ENCODE peak calls at places on chromosomes 4 and X, in seven cellular contexts. One of them, this sample, is unnamed.

GRCh38 chr4:23866450-23866849 is 23.4 kb downstream of the PPARGC1A start:
- DNase-seq in GM13976: no peak
- DNase-seq in heart right ventricle: no peak
- DNase-seq in Calu3: no peak
- DNase-seq in endodermal cell: no peak
- DNase-seq in PC-3: no peak
- DNase-seq in HFF-Myc: no peak
- DNase-seq in this sample: no peak

GRCh38 chr4:71550220-71551190 is 211.7 kb downstream of the SLC4A4 start:
- DNase-seq in GM13976: no peak
- DNase-seq in endodermal cell: peak
- DNase-seq in HFF-Myc: peak
- DNase-seq in PC-3: peak
- DNase-seq in Calu3: peak
- DNase-seq in heart right ventricle: no peak
- DNase-seq in this sample: no peak

GRCh38 chr4:113627321-113627720 is 134.2 kb downstream of the CAMK2D start:
- DNase-seq in endodermal cell: no peak
- DNase-seq in heart right ventricle: no peak
- DNase-seq in HFF-Myc: no peak
- DNase-seq in PC-3: no peak
- DNase-seq in Calu3: no peak
- DNase-seq in GM13976: no peak
- DNase-seq in this sample: no peak

GRCh38 chr4:8830611-8831200 is 40.9 kb downstream of the HMX1 start:
- DNase-seq in GM13976: no peak
- DNase-seq in HFF-Myc: no peak
- DNase-seq in PC-3: no peak
- DNase-seq in Calu3: no peak
- DNase-seq in endodermal cell: peak
- DNase-seq in heart right ventricle: no peak
- DNase-seq in this sample: no peak

GRCh38 chr4:106358899-106359298 is 9.7 kb downstream of the GIMD1 start:
- DNase-seq in heart right ventricle: no peak
- DNase-seq in endodermal cell: no peak
- DNase-seq in Calu3: no peak
- DNase-seq in HFF-Myc: no peak
- DNase-seq in PC-3: peak
- DNase-seq in GM13976: no peak
- DNase-seq in this sample: no peak

GRCh38 chr4:146654976-146655761 is 16.5 kb downstream of the POU4F2 start:
- DNase-seq in endodermal cell: peak
- DNase-seq in HFF-Myc: no peak
- DNase-seq in heart right ventricle: no peak
- DNase-seq in PC-3: no peak
- DNase-seq in GM13976: peak
- DNase-seq in Calu3: peak
- DNase-seq in this sample: peak

GRCh38 chr4:176198316-176198903 is 3.0 kb upstream of the SPATA4 start:
- DNase-seq in GM13976: no peak
- DNase-seq in heart right ventricle: no peak
- DNase-seq in PC-3: no peak
- DNase-seq in HFF-Myc: no peak
- DNase-seq in endodermal cell: peak
- DNase-seq in Calu3: no peak
- DNase-seq in this sample: no peak

GRCh38 chrX:23845316-23845932 is 62.3 kb downstream of the APOO start:
- DNase-seq in Calu3: peak
- DNase-seq in HFF-Myc: no peak
- DNase-seq in PC-3: no peak
- DNase-seq in endodermal cell: no peak
- DNase-seq in heart right ventricle: no peak
- DNase-seq in GM13976: no peak
- DNase-seq in this sample: no peak

GRCh38 chrX:17814059-17814458 is 47.0 kb downstream of the RAI2 start:
- DNase-seq in endodermal cell: no peak
- DNase-seq in GM13976: no peak
- DNase-seq in heart right ventricle: no peak
- DNase-seq in HFF-Myc: no peak
- DNase-seq in Calu3: no peak
- DNase-seq in PC-3: no peak
- DNase-seq in this sample: no peak

GRCh38 chr4:118834960-118835895 is 698 bp downstream of the SEC24D start:
- DNase-seq in GM13976: peak
- DNase-seq in Calu3: peak
- DNase-seq in endodermal cell: peak
- DNase-seq in PC-3: peak
- DNase-seq in HFF-Myc: peak
- DNase-seq in heart right ventricle: peak
- DNase-seq in this sample: peak

GRCh38 chrX:19280636-19281035 is 63.1 kb upstream of the PDHA1 start:
- DNase-seq in HFF-Myc: no peak
- DNase-seq in GM13976: no peak
- DNase-seq in heart right ventricle: no peak
- DNase-seq in PC-3: no peak
- DNase-seq in endodermal cell: no peak
- DNase-seq in Calu3: no peak
- DNase-seq in this sample: no peak

GRCh38 chrX:17000751-17001150 is 54.3 kb downstream of the REPS2 start:
- DNase-seq in heart right ventricle: no peak
- DNase-seq in GM13976: no peak
- DNase-seq in HFF-Myc: no peak
- DNase-seq in endodermal cell: no peak
- DNase-seq in Calu3: no peak
- DNase-seq in PC-3: no peak
- DNase-seq in this sample: no peak

GRCh38 chr4:110289601-110290100 is 91.2 kb upstream of the ELOVL6 start:
- DNase-seq in PC-3: no peak
- DNase-seq in Calu3: no peak
- DNase-seq in endodermal cell: no peak
- DNase-seq in heart right ventricle: no peak
- DNase-seq in GM13976: no peak
- DNase-seq in HFF-Myc: no peak
- DNase-seq in this sample: no peak

GRCh38 chr4:60981534-60981933 is 218.6 kb upstream of the ADGRL3 start:
- DNase-seq in PC-3: no peak
- DNase-seq in Calu3: no peak
- DNase-seq in heart right ventricle: no peak
- DNase-seq in GM13976: no peak
- DNase-seq in HFF-Myc: no peak
- DNase-seq in endodermal cell: no peak
- DNase-seq in this sample: no peak

GRCh38 chr4:150906987-150907633 is 108.0 kb downstream of the LRBA start:
- DNase-seq in Calu3: no peak
- DNase-seq in endodermal cell: no peak
- DNase-seq in PC-3: no peak
- DNase-seq in HFF-Myc: no peak
- DNase-seq in heart right ventricle: peak
- DNase-seq in GM13976: no peak
- DNase-seq in this sample: no peak

GRCh38 chr4:25161599-25161960 is 1.3 kb upstream of the SEPSECS start:
- DNase-seq in HFF-Myc: no peak
- DNase-seq in Calu3: no peak
- DNase-seq in GM13976: no peak
- DNase-seq in heart right ventricle: no peak
- DNase-seq in endodermal cell: no peak
- DNase-seq in PC-3: peak
- DNase-seq in this sample: no peak

GRCh38 chr4:73603307-73603710 is 16.9 kb downstream of the RASSF6 start:
- DNase-seq in HFF-Myc: no peak
- DNase-seq in heart right ventricle: no peak
- DNase-seq in GM13976: peak
- DNase-seq in endodermal cell: no peak
- DNase-seq in Calu3: peak
- DNase-seq in PC-3: peak
- DNase-seq in this sample: no peak

GRCh38 chr4:80197132-80197573 is at the start of gene PRDM8:
- DNase-seq in HFF-Myc: no peak
- DNase-seq in endodermal cell: peak
- DNase-seq in heart right ventricle: no peak
- DNase-seq in GM13976: no peak
- DNase-seq in Calu3: no peak
- DNase-seq in PC-3: no peak
- DNase-seq in this sample: no peak

GRCh38 chr4:15233626-15234025 is 194.2 kb upstream of the C1QTNF7 start:
- DNase-seq in Calu3: no peak
- DNase-seq in PC-3: no peak
- DNase-seq in GM13976: peak
- DNase-seq in HFF-Myc: no peak
- DNase-seq in endodermal cell: no peak
- DNase-seq in heart right ventricle: no peak
- DNase-seq in this sample: no peak

GRCh38 chr4:59630922-59631321 is 1569.2 kb upstream of the ADGRL3 start:
- DNase-seq in endodermal cell: no peak
- DNase-seq in GM13976: no peak
- DNase-seq in HFF-Myc: no peak
- DNase-seq in heart right ventricle: no peak
- DNase-seq in PC-3: peak
- DNase-seq in Calu3: no peak
- DNase-seq in this sample: no peak

GRCh38 chr4:118683513-118683912 is 1.7 kb upstream of the METTL14 start:
- DNase-seq in heart right ventricle: no peak
- DNase-seq in PC-3: peak
- DNase-seq in endodermal cell: peak
- DNase-seq in HFF-Myc: no peak
- DNase-seq in GM13976: no peak
- DNase-seq in Calu3: no peak
- DNase-seq in this sample: no peak

GRCh38 chr4:121943941-121944340 is 7.9 kb downstream of the TRPC3 start:
- DNase-seq in heart right ventricle: no peak
- DNase-seq in PC-3: no peak
- DNase-seq in HFF-Myc: no peak
- DNase-seq in GM13976: no peak
- DNase-seq in endodermal cell: peak
- DNase-seq in Calu3: no peak
- DNase-seq in this sample: peak

GRCh38 chr4:163393471-163393870 is 49.8 kb downstream of the NPY5R start:
- DNase-seq in GM13976: no peak
- DNase-seq in HFF-Myc: no peak
- DNase-seq in PC-3: no peak
- DNase-seq in endodermal cell: no peak
- DNase-seq in heart right ventricle: no peak
- DNase-seq in Calu3: no peak
- DNase-seq in this sample: no peak

GRCh38 chr4:159117968-159118367 is 15.1 kb downstream of the RAPGEF2 start:
- DNase-seq in PC-3: no peak
- DNase-seq in heart right ventricle: no peak
- DNase-seq in HFF-Myc: no peak
- DNase-seq in endodermal cell: no peak
- DNase-seq in Calu3: no peak
- DNase-seq in GM13976: no peak
- DNase-seq in this sample: no peak

GRCh38 chr4:2102045-2102883 is 43.1 kb downstream of the NAT8L start:
- DNase-seq in PC-3: no peak
- DNase-seq in GM13976: no peak
- DNase-seq in endodermal cell: peak
- DNase-seq in HFF-Myc: no peak
- DNase-seq in heart right ventricle: no peak
- DNase-seq in Calu3: no peak
- DNase-seq in this sample: no peak
- TF ChIP-seq CTCF in PC-3: peak
- TF ChIP-seq CTCF in GM13976: no peak
- TF ChIP-seq CTCF in endodermal cell: no peak
- TF ChIP-seq CTCF in HFF-Myc: no peak
- TF ChIP-seq CTCF in heart right ventricle: no peak
- TF ChIP-seq CTCF in Calu3: no peak
- TF ChIP-seq CTCF in this sample: no peak

GRCh38 chrX:57822398-57822797 is 87.9 kb downstream of the ZXDA start:
- DNase-seq in GM13976: no peak
- DNase-seq in PC-3: no peak
- DNase-seq in endodermal cell: no peak
- DNase-seq in HFF-Myc: no peak
- DNase-seq in heart right ventricle: no peak
- DNase-seq in Calu3: no peak
- DNase-seq in this sample: no peak

GRCh38 chrX:57821703-57822375 is 88.4 kb downstream of the ZXDA start:
- DNase-seq in PC-3: peak
- DNase-seq in HFF-Myc: peak
- DNase-seq in Calu3: peak
- DNase-seq in endodermal cell: peak
- DNase-seq in heart right ventricle: peak
- DNase-seq in GM13976: peak
- DNase-seq in this sample: no peak

GRCh38 chrX:57817302-57817701 is 93.0 kb downstream of the ZXDA start:
- DNase-seq in endodermal cell: no peak
- DNase-seq in heart right ventricle: no peak
- DNase-seq in PC-3: peak
- DNase-seq in GM13976: peak
- DNase-seq in Calu3: no peak
- DNase-seq in HFF-Myc: no peak
- DNase-seq in this sample: no peak
- TF ChIP-seq CTCF in endodermal cell: peak
- TF ChIP-seq CTCF in heart right ventricle: no peak
- TF ChIP-seq CTCF in PC-3: peak
- TF ChIP-seq CTCF in GM13976: no peak
- TF ChIP-seq CTCF in Calu3: no peak
- TF ChIP-seq CTCF in HFF-Myc: no peak
- TF ChIP-seq CTCF in this sample: peak

GRCh38 chrX:119145241-119145653 is 17.6 kb upstream of the KIAA1210 start:
- DNase-seq in endodermal cell: peak
- DNase-seq in GM13976: no peak
- DNase-seq in HFF-Myc: no peak
- DNase-seq in PC-3: peak
- DNase-seq in heart right ventricle: no peak
- DNase-seq in Calu3: peak
- DNase-seq in this sample: peak
- TF ChIP-seq CTCF in endodermal cell: peak
- TF ChIP-seq CTCF in GM13976: peak
- TF ChIP-seq CTCF in HFF-Myc: peak
- TF ChIP-seq CTCF in PC-3: peak
- TF ChIP-seq CTCF in heart right ventricle: no peak
- TF ChIP-seq CTCF in Calu3: peak
- TF ChIP-seq CTCF in this sample: no peak

DNA sequence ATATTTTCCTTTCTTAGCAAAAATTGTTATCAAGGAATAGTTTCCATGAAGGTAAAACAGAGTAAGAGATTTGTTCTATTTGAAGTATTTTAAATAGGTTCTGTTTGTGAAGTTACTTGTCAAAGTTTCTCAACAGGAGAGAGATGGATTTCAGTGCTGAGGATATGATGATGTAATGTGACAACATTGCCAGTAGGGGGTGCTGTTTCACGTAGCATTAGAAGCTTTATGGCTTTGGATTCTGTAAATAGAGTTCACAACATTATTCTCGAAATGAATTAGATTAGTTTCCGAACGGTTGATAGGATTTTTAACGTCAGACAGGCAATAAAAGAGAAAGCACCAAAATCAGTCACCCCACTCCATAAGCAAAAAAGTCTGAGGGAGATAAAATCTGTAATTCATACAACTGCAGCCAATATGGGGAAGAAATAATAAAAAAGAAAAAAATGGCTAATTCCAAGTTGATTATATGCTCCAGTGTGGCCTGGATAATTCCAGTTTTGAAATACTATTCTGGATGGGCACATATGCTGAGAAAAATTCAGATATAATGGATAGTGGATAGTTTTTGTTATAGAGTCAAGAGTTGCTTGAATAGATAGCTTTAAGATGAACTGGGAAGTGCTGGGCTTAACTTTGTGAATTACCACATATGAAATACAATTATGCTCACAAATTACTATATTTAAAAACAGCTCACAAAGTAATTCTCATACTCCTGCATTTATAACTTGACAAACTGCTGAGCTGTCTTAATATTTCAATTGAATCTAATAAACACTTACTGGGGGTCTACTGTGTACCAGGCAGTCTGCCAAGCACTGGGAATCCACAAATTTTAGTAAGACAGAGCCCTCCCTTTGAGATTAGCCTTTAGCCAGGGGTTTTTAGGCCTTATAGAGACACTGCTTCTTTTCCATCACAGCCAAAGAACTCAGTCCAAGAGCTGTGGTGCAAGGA is 109.0 kb downstream of the GPAT3 start:
- DNase-seq in PC-3: peak
- DNase-seq in GM13976: peak
- DNase-seq in heart right ventricle: peak
- DNase-seq in Calu3: peak
- DNase-seq in endodermal cell: peak
- DNase-seq in HFF-Myc: peak
- DNase-seq in this sample: no peak
- TF ChIP-seq CTCF in PC-3: peak
- TF ChIP-seq CTCF in GM13976: peak
- TF ChIP-seq CTCF in heart right ventricle: peak
- TF ChIP-seq CTCF in Calu3: peak
- TF ChIP-seq CTCF in endodermal cell: peak
- TF ChIP-seq CTCF in HFF-Myc: peak
- TF ChIP-seq CTCF in this sample: peak